ENCODE peak calls at places on chromosomes 2 and 18, in seven cellular contexts. V, A, M, O, W, X and N are unnamed samples.

GRCh38 chr2:176080540-176081355 is 3.0 kb downstream of the EVX2 start:
- DNase-seq in V (peak; percentile 58), A (peak; percentile 53), M (no peak), O (no peak), W (peak; percentile 72), X (peak; percentile 51), N (no peak)

GRCh38 chr18:9870431-9871023 is 15.2 kb upstream of the TXNDC2 start:
- DNase-seq in V (no peak), A (no peak), M (no peak), O (no peak), W (no peak), X (no peak), N (no peak)

GRCh38 chr2:39606585-39606984 is 59.1 kb upstream of the TMEM178A start:
- DNase-seq in V (peak; percentile 31), A (no peak), M (no peak), O (no peak), W (no peak), X (no peak), N (no peak)

GRCh38 chr2:109374548-109375130 is 239.1 kb downstream of the SEPTIN10 start:
- DNase-seq in V (peak; percentile 20), A (no peak), M (no peak), O (peak; percentile 75), W (peak; percentile 61), X (no peak), N (no peak)

GRCh38 chr2:206833291-206833690 is 67.9 kb downstream of the FASTKD2 start:
- DNase-seq in V (no peak), A (no peak), M (no peak), O (no peak), W (no peak), X (no peak), N (no peak)

GRCh38 chr2:17303496-17303895 is 214.7 kb downstream of the RAD51AP2 start:
- DNase-seq in V (no peak), A (no peak), M (no peak), O (no peak), W (no peak), X (peak; percentile 13), N (no peak)

GRCh38 chr2:8451273-8451672 is 230.6 kb upstream of the ID2 start:
- DNase-seq in V (no peak), A (no peak), M (no peak), O (no peak), W (no peak), X (no peak), N (no peak)

GRCh38 chr2:237978058-237978712 is 11.4 kb downstream of the UBE2F start:
- DNase-seq in V (no peak), A (no peak), M (peak; percentile 57), O (no peak), W (no peak), X (peak; percentile 86), N (no peak)

GRCh38 chr2:234462218-234462992 is 34.5 kb downstream of the ARL4C start:
- DNase-seq in V (no peak), A (no peak), M (no peak), O (no peak), W (no peak), X (no peak), N (no peak)

GRCh38 chr2:113977660-113978523 is 88.0 kb downstream of the ACTR3 start:
- DNase-seq in V (no peak), A (no peak), M (peak; percentile 58), O (no peak), W (peak; percentile 84), X (peak; percentile 68), N (no peak)

GRCh38 chr2:195532628-195533271 is 124.3 kb upstream of the SLC39A10 start:
- DNase-seq in V (no peak), A (no peak), M (no peak), O (no peak), W (no peak), X (peak; percentile 33), N (no peak)

GRCh38 chr2:35973132-35973736 is 382.3 kb upstream of the CRIM1 start:
- DNase-seq in V (no peak), A (no peak), M (peak; percentile 1), O (no peak), W (no peak), X (peak; percentile 0), N (no peak)

GRCh38 chr18:63788447-63789096 is 13.4 kb downstream of the SERPINB7 start:
- DNase-seq in V (no peak), A (no peak), M (peak; percentile 95), O (no peak), W (no peak), X (peak; percentile 91), N (peak; percentile 75)

GRCh38 chr18:22448238-22448637 is 30.5 kb upstream of the CTAGE1 start:
- DNase-seq in V (no peak), A (no peak), M (no peak), O (no peak), W (no peak), X (no peak), N (no peak)

GRCh38 chr2:146246734-146247523 is 1597.9 kb upstream of the ACVR2A start:
- DNase-seq in V (no peak), A (no peak), M (peak; percentile 11), O (no peak), W (no peak), X (peak; percentile 12), N (no peak)

GRCh38 chr2:147855977-147856376 is 11.1 kb downstream of the ACVR2A start:
- DNase-seq in V (no peak), A (no peak), M (no peak), O (no peak), W (no peak), X (no peak), N (no peak)
- TF ChIP-seq CTCF in V (no peak), A (no peak), M (no peak), O (no peak), W (no peak), X (no peak), N (no peak)

GRCh38 chr2:84874381-84875212 is 6.3 kb downstream of the TRABD2A start:
- DNase-seq in V (peak; percentile 14), A (no peak), M (peak; percentile 50), O (no peak), W (no peak), X (peak; percentile 53), N (no peak)
- TF ChIP-seq CTCF in V (no peak), A (no peak), M (no peak), O (no peak), W (no peak), X (no peak), N (no peak)

DNA sequence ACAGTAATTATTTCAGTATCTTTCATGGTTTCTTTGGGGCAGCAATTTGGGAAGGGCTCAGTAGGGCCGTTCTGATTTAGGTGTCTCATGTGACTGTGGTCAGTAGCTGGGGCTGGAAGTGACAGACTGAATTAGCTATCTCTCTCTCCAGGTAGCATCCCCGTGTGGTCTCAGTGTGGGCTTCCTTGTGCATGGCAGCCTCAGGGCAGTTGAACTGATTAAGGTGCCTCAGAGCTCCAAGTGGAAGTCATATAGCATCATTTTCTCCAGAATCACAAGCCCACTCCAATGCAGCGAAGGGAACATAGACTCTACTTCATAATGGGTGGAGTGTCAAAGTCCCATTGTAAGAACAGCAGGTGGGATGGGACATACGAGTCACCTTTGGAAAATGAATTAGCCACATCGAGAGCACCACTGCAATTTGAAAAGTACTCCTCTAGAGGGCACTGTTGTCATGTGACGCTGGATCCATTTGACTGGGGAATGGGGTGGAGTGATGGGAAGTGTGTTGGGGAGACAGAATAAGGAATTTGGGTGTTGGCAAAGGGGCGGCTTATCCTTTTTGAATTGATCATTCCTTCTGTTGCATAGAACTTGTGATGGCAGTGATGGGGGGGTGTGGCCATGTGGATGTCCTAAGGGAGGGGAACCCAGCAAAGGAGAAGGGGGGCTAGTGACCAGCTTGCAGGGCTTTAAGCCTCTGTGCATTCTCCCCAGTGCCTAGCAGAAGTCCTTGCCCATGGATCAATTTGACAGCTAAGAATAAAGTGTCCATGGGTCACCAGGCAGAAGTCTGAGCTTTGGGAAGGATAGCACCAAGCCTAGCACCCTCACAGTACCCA is 39.3 kb upstream of the FAM136A start:
- DNase-seq in V (peak; percentile 72), A (peak; percentile 53), M (peak; percentile 43), O (no peak), W (no peak), X (peak; percentile 51), N (no peak)
- TF ChIP-seq CTCF in V (peak; percentile 90), A (peak; percentile 85), M (peak; percentile 92), O (peak; percentile 61), W (peak; percentile 85), X (peak; percentile 76), N (peak; percentile 81)

DNA sequence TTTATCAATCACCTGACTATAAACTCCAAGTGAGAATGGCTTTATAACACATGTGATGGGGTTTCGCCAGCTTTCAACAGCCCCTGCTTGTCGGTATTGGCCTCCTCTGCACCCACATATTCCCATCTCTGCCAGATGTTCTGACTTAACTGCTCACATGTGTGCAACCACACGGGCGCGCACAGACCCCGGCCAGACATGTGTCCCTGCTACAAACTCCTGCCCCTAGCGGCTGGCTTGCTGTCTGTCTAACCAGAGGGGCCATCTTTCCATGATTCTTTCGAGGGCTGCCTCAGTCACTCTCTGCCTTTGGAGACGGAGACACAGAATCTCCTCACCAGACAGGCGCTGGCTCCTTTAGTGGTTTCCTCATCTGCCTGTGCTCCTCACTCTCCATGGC is 15.3 kb downstream of the STON1 start:
- DNase-seq in V (peak; percentile 67), A (no peak), M (peak; percentile 56), O (no peak), W (no peak), X (peak; percentile 68), N (no peak)
- TF ChIP-seq CTCF in V (peak; percentile 51), A (no peak), M (peak; percentile 34), O (no peak), W (no peak), X (peak; percentile 40), N (peak; percentile 50)

GRCh38 chr2:137173514-137173913 is 408.2 kb downstream of the THSD7B start:
- DNase-seq in V (no peak), A (no peak), M (peak; percentile 84), O (no peak), W (no peak), X (peak; percentile 25), N (peak; percentile 41)
- TF ChIP-seq CTCF in V (peak; percentile 68), A (peak; percentile 31), M (peak; percentile 56), O (no peak), W (no peak), X (peak; percentile 42), N (peak; percentile 33)

GRCh38 chr2:55917713-55918390 is 5.7 kb downstream of the EFEMP1 start:
- DNase-seq in V (no peak), A (no peak), M (no peak), O (no peak), W (no peak), X (no peak), N (no peak)

GRCh38 chr2:55916473-55917049 is 7.0 kb downstream of the EFEMP1 start:
- DNase-seq in V (no peak), A (no peak), M (no peak), O (no peak), W (no peak), X (peak; percentile 59), N (no peak)

GRCh38 chr2:55917117-55917516 is 6.5 kb downstream of the EFEMP1 start:
- DNase-seq in V (no peak), A (no peak), M (no peak), O (no peak), W (no peak), X (no peak), N (no peak)

GRCh38 chr2:55919574-55919973 is 4.0 kb downstream of the EFEMP1 start:
- DNase-seq in V (no peak), A (no peak), M (no peak), O (no peak), W (no peak), X (no peak), N (no peak)

GRCh38 chr2:55918856-55919255 is 4.7 kb downstream of the EFEMP1 start:
- DNase-seq in V (no peak), A (no peak), M (no peak), O (no peak), W (no peak), X (no peak), N (no peak)
- TF ChIP-seq CTCF in V (no peak), A (no peak), M (no peak), O (no peak), W (no peak), X (no peak), N (no peak)